ENCODE peak calls at places on chromosomes 4 and X, in eight cellular contexts. K is dorsolateral prefrontal cortex, H is nephron progenitor cell, J is Caco-2, U is foreskin keratinocyte, D is neural progenitor cell, R is OCI-LY7, F is HFFc6. Z is an unnamed sample.

GRCh38 chr4:55727746-55728145 is 91.6 kb upstream of the NMU start:
- DNase-seq in K (no peak), H (no peak), J (no peak), U (no peak), D (no peak), R (no peak), F (no peak), Z (no peak)

GRCh38 chrX:15973299-15973698 is 118.7 kb upstream of the AP1S2 start:
- DNase-seq in K (peak), H (no peak), J (peak), U (no peak), D (peak), R (peak), F (peak), Z (peak)

GRCh38 chr4:6748286-6748685 is 32.3 kb downstream of the BLOC1S4 start:
- DNase-seq in K (no peak), H (no peak), J (no peak), U (no peak), D (no peak), R (no peak), F (no peak), Z (no peak)

GRCh38 chrX:14903891-14904290 is 30.7 kb downstream of the MOSPD2 start:
- DNase-seq in K (no peak), H (no peak), J (no peak), U (no peak), D (no peak), R (no peak), F (no peak), Z (no peak)

GRCh38 chrX:43456056-43456455 is 200.0 kb upstream of the MAOA start:
- DNase-seq in K (no peak), H (peak), J (no peak), U (no peak), D (no peak), R (no peak), F (no peak), Z (peak)

GRCh38 chr4:152258804-152259708 is 276.8 kb downstream of the FBXW7 start:
- DNase-seq in K (no peak), H (no peak), J (no peak), U (peak), D (no peak), R (no peak), F (peak), Z (no peak)

GRCh38 chrX:130874751-130875150 is 28.3 kb downstream of the ENOX2 start:
- DNase-seq in K (no peak), H (no peak), J (no peak), U (no peak), D (no peak), R (no peak), F (peak), Z (no peak)

GRCh38 chrX:101550362-101550761 is at the start of gene ARMCX1:
- DNase-seq in K (peak), H (peak), J (no peak), U (peak), D (peak), R (no peak), F (peak), Z (peak)

GRCh38 chr4:4427886-4428285 is 41.0 kb downstream of the NSG1 start:
- DNase-seq in K (no peak), H (no peak), J (no peak), U (no peak), D (no peak), R (no peak), F (no peak), Z (no peak)

GRCh38 chrX:14357314-14357713 is 172.0 kb upstream of the GLRA2 start:
- DNase-seq in K (no peak), H (no peak), J (no peak), U (peak), D (no peak), R (no peak), F (no peak), Z (no peak)

GRCh38 chr4:109701566-109702399 is 1.5 kb downstream of the CASP6 start:
- DNase-seq in K (no peak), H (peak), J (peak), U (no peak), D (peak), R (peak), F (no peak), Z (peak)

GRCh38 chr4:107034982-107035710 is 967 bp downstream of the DKK2 start:
- DNase-seq in K (no peak), H (peak), J (no peak), U (no peak), D (peak), R (no peak), F (no peak), Z (no peak)

GRCh38 chr4:70522626-70523025 is 4.3 kb downstream of the AMTN start:
- DNase-seq in K (no peak), H (no peak), J (no peak), U (peak), D (no peak), R (no peak), F (no peak), Z (no peak)

GRCh38 chr4:46505131-46505530 is 115.2 kb upstream of the GABRA2 start:
- DNase-seq in K (no peak), H (no peak), J (no peak), U (peak), D (no peak), R (no peak), F (no peak), Z (no peak)

GRCh38 chr4:15149842-15150592 is 147.7 kb downstream of the CPEB2 start:
- DNase-seq in K (peak), H (peak), J (peak), U (no peak), D (peak), R (peak), F (peak), Z (peak)

GRCh38 chr4:101967697-101968346 is 177.3 kb downstream of the BANK1 start:
- DNase-seq in K (no peak), H (no peak), J (no peak), U (no peak), D (no peak), R (no peak), F (no peak), Z (peak)

GRCh38 chr4:185510803-185511202 is 24.5 kb downstream of the PDLIM3 start:
- DNase-seq in K (no peak), H (no peak), J (no peak), U (no peak), D (no peak), R (no peak), F (no peak), Z (no peak)

GRCh38 chr4:80471701-80472100 is 136.2 kb downstream of the CFAP299 start:
- DNase-seq in K (no peak), H (peak), J (no peak), U (no peak), D (peak), R (peak), F (no peak), Z (peak)
- TF ChIP-seq CTCF in K (no peak), H (no peak), J (no peak), U (no peak), D (no peak), R (no peak), F (no peak), Z (no peak)

DNA sequence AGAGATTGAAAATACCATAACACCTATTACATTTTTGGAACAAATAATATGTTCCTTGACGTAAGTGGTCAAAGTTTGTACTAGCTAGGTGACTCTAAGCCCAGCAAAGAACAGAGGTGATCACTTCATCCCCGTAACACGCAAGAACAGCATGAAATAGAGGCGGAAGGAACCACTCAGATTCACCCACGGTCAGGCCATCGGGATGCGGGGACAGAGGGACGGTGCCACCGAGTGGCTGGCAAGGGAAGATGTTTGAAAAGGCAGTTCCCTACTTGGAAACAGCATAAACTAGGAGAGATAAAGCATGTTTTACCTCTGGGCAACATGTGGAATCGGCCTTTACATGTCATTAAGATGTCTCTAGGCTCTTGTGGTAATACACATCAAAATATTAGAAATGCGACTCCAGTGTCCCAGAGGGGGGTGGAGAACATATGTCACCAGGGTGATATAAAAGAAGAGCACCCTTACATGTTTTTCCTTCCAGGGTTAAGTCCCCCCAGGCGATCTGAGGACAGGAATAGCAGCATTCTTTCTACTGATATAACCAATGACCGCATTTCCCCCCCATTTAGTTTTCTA is 84.0 kb downstream of the PHKA2 start:
- DNase-seq in K (no peak), H (peak), J (peak), U (no peak), D (peak), R (no peak), F (no peak), Z (no peak)
- TF ChIP-seq CTCF in K (peak), H (peak), J (peak), U (peak), D (peak), R (peak), F (peak), Z (no peak)

GRCh38 chr4:16508968-16509367 is 282.7 kb upstream of the TAPT1 start:
- DNase-seq in K (no peak), H (no peak), J (peak), U (no peak), D (no peak), R (peak), F (no peak), Z (no peak)
- TF ChIP-seq CTCF in K (no peak), H (peak), J (no peak), U (peak), D (peak), R (peak), F (peak), Z (no peak)

DNA sequence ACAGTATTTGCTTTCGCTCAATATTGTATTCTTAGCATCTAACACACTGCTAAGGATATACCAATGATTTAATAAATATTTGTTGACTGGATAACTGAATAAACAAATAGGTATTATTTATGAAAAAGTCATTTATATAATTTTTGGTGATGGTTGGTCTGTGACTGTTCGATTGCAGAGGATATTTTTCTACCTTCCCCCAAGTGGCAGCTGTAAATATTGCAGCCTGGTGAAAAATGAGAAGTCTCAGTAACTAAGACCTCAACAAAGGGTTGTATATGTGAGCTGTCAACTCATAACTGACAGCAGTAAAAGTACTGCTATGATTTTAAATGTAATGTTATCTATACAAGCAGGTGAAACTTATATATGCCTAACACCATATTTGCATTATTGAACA is 36.0 kb downstream of the HTR2C start:
- DNase-seq in K (no peak), H (peak), J (peak), U (no peak), D (no peak), R (no peak), F (no peak), Z (peak)
- TF ChIP-seq CTCF in K (peak), H (peak), J (peak), U (peak), D (peak), R (peak), F (peak), Z (peak)

GRCh38 chr4:140743194-140743931 is 12.8 kb downstream of the TBC1D9 start:
- DNase-seq in K (no peak), H (no peak), J (peak), U (peak), D (peak), R (peak), F (peak), Z (no peak)
- TF ChIP-seq CTCF in K (no peak), H (no peak), J (no peak), U (peak), D (peak), R (peak), F (peak), Z (no peak)

DNA sequence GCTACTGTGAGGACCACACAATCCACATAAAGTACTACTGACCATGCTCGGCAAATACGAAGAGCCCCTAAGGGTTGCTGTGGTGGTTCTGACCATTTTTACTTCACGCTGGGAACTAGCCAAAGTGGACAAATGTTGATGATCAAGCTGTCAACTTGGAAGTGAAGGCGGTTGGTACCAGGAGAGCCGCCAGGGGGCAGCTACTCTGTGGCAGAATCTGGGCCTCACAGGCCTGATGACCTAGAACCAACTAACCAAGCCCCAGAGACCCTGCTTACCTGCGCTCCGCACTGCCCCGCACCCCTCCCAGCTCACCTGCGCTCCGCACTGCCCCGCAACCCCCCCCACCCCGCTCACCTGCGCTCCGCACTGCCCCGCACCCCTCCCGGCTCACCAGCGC is 5.6 kb downstream of the GAK start:
- DNase-seq in K (peak), H (peak), J (no peak), U (no peak), D (peak), R (peak), F (no peak), Z (no peak)
- TF ChIP-seq CTCF in K (no peak), H (peak), J (no peak), U (peak), D (peak), R (peak), F (no peak), Z (no peak)

DNA sequence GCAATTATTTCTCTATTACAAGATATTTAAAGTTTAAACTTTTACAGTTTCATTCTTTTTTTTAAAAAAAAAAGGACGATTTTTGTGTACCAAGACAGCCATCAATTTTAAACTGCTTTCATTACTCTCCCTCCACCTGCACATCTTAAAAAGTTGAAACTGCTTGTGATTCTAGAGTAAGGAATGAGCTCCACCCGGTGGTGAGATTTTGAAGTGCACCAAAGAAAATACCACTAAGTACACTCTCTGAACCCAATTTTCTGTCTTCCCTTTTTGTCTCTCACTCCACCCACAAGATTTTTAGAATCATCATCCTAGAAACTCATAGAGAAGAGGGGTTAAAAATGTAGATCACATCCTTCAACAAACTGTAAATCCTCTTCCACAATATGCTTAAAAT is 91.3 kb upstream of the WDR44 start:
- DNase-seq in K (peak), H (peak), J (peak), U (no peak), D (peak), R (peak), F (peak), Z (peak)
- TF ChIP-seq CTCF in K (peak), H (peak), J (peak), U (peak), D (peak), R (peak), F (peak), Z (peak)